ENCODE peak calls at places on chromosomes 1 and 21, in six cellular contexts. Q is M059J, X is caudate nucleus, K is WTC11, A is AG20443, T is Calu3. Z is an unnamed sample.
A peak's percentile ranks its signal among the peaks of the same experiment; 100 is the strongest.

GRCh38 chr1:203519053-203519770 is 25.3 kb downstream of the OPTC start:
- DNase-seq in Q (peak; percentile 81), X (peak; percentile 78), K (peak; percentile 43), A (no peak), T (peak; percentile 35), Z (peak; percentile 16)

GRCh38 chr1:55580845-55581332 is 365.7 kb upstream of the USP24 start:
- DNase-seq in Q (peak; percentile 93), X (no peak), K (no peak), A (peak; percentile 69), T (no peak), Z (no peak)

GRCh38 chr1:163106364-163106987 is 37.3 kb downstream of the RGS4 start:
- DNase-seq in Q (no peak), X (no peak), K (no peak), A (no peak), T (no peak), Z (no peak)

GRCh38 chr21:38306407-38306806 is 49.6 kb downstream of the KCNJ15 start:
- DNase-seq in Q (peak; percentile 90), X (no peak), K (no peak), A (no peak), T (no peak), Z (no peak)

GRCh38 chr1:55504306-55504706 is 289.1 kb upstream of the USP24 start:
- DNase-seq in Q (peak; percentile 76), X (no peak), K (no peak), A (no peak), T (no peak), Z (no peak)

GRCh38 chr1:56550132-56550531 is 29.2 kb downstream of the PLPP3 start:
- DNase-seq in Q (no peak), X (no peak), K (peak; percentile 39), A (no peak), T (no peak), Z (no peak)

GRCh38 chr1:157968503-157968902 is 24.9 kb upstream of the KIRREL1 start:
- DNase-seq in Q (peak; percentile 95), X (no peak), K (no peak), A (peak; percentile 45), T (peak; percentile 61), Z (no peak)

GRCh38 chr21:34613679-34614442 is 1.1 kb downstream of the RCAN1 start:
- DNase-seq in Q (peak; percentile 56), X (no peak), K (no peak), A (peak; percentile 43), T (peak; percentile 2), Z (no peak)

GRCh38 chr1:12711421-12712005 is 4.4 kb upstream of the AADACL3 start:
- DNase-seq in Q (no peak), X (no peak), K (no peak), A (peak; percentile 30), T (no peak), Z (no peak)

GRCh38 chr1:170010443-170010842 is 64.1 kb downstream of the KIFAP3 start:
- DNase-seq in Q (peak; percentile 39), X (no peak), K (peak; percentile 17), A (peak; percentile 14), T (peak; percentile 65), Z (no peak)

GRCh38 chr1:167516404-167517388 is 1.6 kb downstream of the CD247 start:
- DNase-seq in Q (no peak), X (no peak), K (no peak), A (no peak), T (no peak), Z (no peak)

GRCh38 chr21:45054927-45055612 is 19.3 kb upstream of the ADARB1 start:
- DNase-seq in Q (no peak), X (no peak), K (no peak), A (no peak), T (no peak), Z (peak; percentile 81)

GRCh38 chr1:24149854-24150227 is 6.9 kb upstream of the IL22RA1 start:
- DNase-seq in Q (peak; percentile 87), X (peak; percentile 80), K (no peak), A (peak; percentile 87), T (peak; percentile 36), Z (no peak)

GRCh38 chr1:157177701-157178380 is 39.6 kb upstream of the ETV3 start:
- DNase-seq in Q (no peak), X (no peak), K (no peak), A (no peak), T (no peak), Z (no peak)

GRCh38 chr1:42998381-42998780 is 39.7 kb upstream of the SLC2A1 start:
- DNase-seq in Q (no peak), X (no peak), K (no peak), A (peak; percentile 60), T (no peak), Z (no peak)

GRCh38 chr1:229430761-229431269 is 3.1 kb downstream of the ACTA1 start:
- DNase-seq in Q (no peak), X (no peak), K (peak; percentile 89), A (peak; percentile 79), T (peak; percentile 64), Z (no peak)

GRCh38 chr1:53291574-53291973 is 36.3 kb downstream of the LRP8 start:
- DNase-seq in Q (no peak), X (no peak), K (no peak), A (no peak), T (no peak), Z (no peak)

Z was measured in posterior vena cava.